ENCODE peak calls at places on chromosomes 12 and 14, in four cellular contexts. L is GM12878, X is choroid plexus epithelial cell, Z is neural progenitor cell. H is an unnamed sample.

GRCh38 chr12:68733661-68734071 is 12.3 kb upstream of the SLC35E3 start:
- DNase-seq in L (no peak), X (peak), Z (no peak), H (peak)

GRCh38 chr12:45583011-45583657 is 146.4 kb upstream of the ARID2 start:
- DNase-seq in L (no peak), X (peak), Z (no peak), H (no peak)

GRCh38 chr12:96044017-96044985 is 8.9 kb upstream of the LTA4H start:
- DNase-seq in L (no peak), X (peak), Z (no peak), H (peak)

GRCh38 chr12:45547822-45548221 is 181.7 kb upstream of the ARID2 start:
- DNase-seq in L (no peak), X (peak), Z (no peak), H (no peak)

GRCh38 chr12:12097821-12098688 is 27.3 kb downstream of the BCL2L14 start:
- DNase-seq in L (no peak), X (no peak), Z (no peak), H (no peak)

GRCh38 chr12:112964067-112964670 is 14.2 kb upstream of the OAS2 start:
- DNase-seq in L (no peak), X (no peak), Z (no peak), H (no peak)

GRCh38 chr14:59811850-59812249 is 58.7 kb downstream of the RTN1 start:
- DNase-seq in L (no peak), X (peak), Z (peak), H (no peak)

GRCh38 chr12:57810450-57810849 is 8.1 kb downstream of the AVIL start:
- DNase-seq in L (no peak), X (peak), Z (no peak), H (peak)

GRCh38 chr12:49651855-49652254 is 28.5 kb downstream of the PRPF40B start:
- DNase-seq in L (no peak), X (no peak), Z (peak), H (no peak)

GRCh38 chr12:85693093-85693665 is 143.0 kb downstream of the RASSF9 start:
- DNase-seq in L (no peak), X (no peak), Z (no peak), H (no peak)

GRCh38 chr14:77867476-77867875 is 67.6 kb downstream of the ADCK1 start:
- DNase-seq in L (no peak), X (no peak), Z (no peak), H (no peak)

GRCh38 chr14:51963164-51963733 is 26.1 kb upstream of the RTRAF start:
- DNase-seq in L (no peak), X (peak), Z (no peak), H (peak)

GRCh38 chr14:95490727-95491451 is 25.6 kb downstream of the SYNE3 start:
- DNase-seq in L (no peak), X (no peak), Z (no peak), H (no peak)

GRCh38 chr14:72804653-72805180 is 89.2 kb downstream of the DPF3 start:
- DNase-seq in L (no peak), X (no peak), Z (no peak), H (no peak)

DNA sequence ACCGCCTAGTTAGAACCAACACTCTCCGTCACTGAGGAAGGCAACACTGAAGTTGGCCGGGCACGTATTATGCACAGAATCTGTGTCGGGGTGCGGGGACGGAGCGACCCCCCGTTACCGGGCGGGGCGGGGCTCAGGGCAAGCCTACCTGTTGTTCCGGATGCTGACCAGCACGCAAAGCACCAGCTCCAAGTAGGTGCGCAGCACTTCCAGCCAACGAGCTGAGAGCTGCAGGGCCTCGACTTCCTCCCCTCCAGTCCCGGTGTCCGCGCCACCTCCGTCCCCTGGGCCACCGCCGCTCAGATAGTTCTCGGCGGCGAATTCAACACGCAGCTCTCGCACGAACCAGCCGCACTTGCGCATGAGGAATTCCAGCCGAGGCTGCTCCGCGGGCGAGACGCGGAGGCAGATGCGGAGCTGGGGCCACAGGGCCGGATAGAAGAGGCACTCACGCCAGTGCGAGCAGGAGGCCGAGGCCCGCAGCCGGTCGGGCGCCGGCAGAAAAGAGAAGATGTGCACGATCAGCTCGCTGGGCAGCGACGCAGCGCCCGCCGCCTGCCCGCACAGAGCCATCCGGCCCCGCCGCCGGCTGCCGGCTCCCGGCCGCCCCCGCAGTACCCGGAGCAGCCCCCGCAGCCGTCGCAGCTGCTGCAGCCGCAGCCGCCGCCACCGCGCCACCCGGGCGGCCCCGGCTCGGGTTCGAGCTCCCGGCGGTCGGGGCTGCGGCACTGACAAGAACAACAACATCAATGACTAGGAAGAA is 636 bp downstream of the FBXO33 start:
- DNase-seq in L (no peak), X (peak), Z (peak), H (peak)
- H3K4me3 ChIP-seq in L (peak), X (peak), Z (peak), H (peak)

GRCh38 chr12:7079826-7080125 is 12.5 kb downstream of the C1R start:
- DNase-seq in L (no peak), X (peak), Z (no peak), H (peak)
- H3K4me3 ChIP-seq in L (no peak), X (no peak), Z (no peak), H (peak)

GRCh38 chr12:47982770-47983169 is 19.4 kb downstream of the TMEM106C start:
- DNase-seq in L (no peak), X (no peak), Z (no peak), H (no peak)
- H3K4me3 ChIP-seq in L (no peak), X (no peak), Z (no peak), H (no peak)

DNA sequence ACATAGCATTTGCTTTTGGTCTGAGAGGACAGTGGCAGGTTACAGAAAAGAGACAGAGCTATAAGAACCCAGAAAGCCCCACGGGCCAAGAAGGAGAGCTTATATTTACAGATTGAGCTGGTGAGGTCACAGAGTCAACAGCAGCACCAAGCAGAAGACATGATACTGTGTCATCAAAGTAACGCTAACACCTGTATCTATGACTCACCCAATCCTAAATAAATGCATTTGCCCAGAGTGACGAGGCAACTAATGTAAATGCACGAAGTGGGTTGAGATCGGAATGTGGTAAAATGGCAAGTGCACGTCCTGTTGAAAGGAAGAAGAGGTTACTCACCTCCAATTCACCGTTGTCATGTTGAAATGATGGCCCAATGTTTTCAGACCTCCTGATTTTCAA is 6.7 kb upstream of the CD163L1 start:
- DNase-seq in L (no peak), X (no peak), Z (no peak), H (no peak)
- H3K4me3 ChIP-seq in L (no peak), X (no peak), Z (no peak), H (no peak)

DNA sequence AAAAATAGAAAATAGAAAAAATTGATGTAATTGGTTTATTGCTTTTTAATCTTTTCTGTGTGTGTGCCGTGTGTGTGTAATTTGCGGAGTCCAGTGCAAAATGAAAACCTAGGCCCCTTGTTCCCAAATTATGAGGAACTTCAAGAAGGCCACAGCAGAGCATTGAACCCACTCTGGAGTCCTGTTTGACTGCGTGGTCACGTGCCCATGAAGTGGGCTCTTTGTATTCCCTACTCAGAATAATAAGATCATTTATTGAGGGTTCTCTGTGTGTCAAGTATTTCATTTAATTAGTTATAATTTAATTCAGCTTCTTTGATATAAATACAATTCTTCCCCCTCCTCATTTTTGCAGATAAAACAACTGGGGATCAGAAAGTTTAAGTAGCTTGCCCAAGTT is 12.3 kb upstream of the NINJ2 start:
- DNase-seq in L (no peak), X (no peak), Z (no peak), H (no peak)
- H3K4me3 ChIP-seq in L (no peak), X (no peak), Z (no peak), H (no peak)

GRCh38 chr14:29925736-29926135 is 1.9 kb downstream of the PRKD1 start:
- DNase-seq in L (no peak), X (no peak), Z (peak), H (peak)
- H3K4me3 ChIP-seq in L (no peak), X (peak), Z (peak), H (peak)

GRCh38 chr14:103126873-103127304 is 3.6 kb downstream of the TNFAIP2 start:
- DNase-seq in L (no peak), X (no peak), Z (peak), H (peak)
- H3K4me3 ChIP-seq in L (no peak), X (no peak), Z (peak), H (peak)

GRCh38 chr14:98931911-98932310 is 340.1 kb downstream of the BCL11B start:
- DNase-seq in L (no peak), X (no peak), Z (no peak), H (no peak)
- H3K4me3 ChIP-seq in L (no peak), X (no peak), Z (no peak), H (no peak)

DNA sequence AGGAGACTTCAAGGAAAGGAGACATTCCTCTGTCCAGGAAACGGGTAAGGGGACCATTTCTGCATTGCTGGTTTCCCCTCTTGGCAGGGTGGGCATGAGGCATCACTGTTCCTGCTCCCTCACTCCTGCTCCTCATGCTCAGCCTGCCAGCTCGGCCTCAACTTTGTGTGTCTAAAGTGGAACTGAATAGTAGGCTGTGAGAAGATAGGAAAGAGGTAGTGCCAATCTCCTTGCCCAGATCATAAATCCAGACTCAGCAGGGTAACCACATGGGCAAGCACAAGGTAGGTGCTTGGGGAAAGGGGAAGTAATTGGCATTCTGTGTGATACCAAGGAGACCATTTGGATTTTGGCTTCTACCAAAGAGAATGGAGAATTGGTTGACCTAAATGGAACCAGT is 2.6 kb downstream of the LTB4R start:
- DNase-seq in L (no peak), X (no peak), Z (no peak), H (no peak)
- H3K4me3 ChIP-seq in L (no peak), X (no peak), Z (no peak), H (no peak)